ENCODE peak calls at places on chromosomes 5 and 9, in seven cellular contexts. I, N, H, O, R, K and Z are unnamed samples.

GRCh38 chr9:126429190-126429589 is 102.6 kb downstream of the MVB12B start:
- DNase-seq in I (no peak), N (no peak), H (no peak), O (no peak), R (no peak), K (no peak), Z (no peak)

GRCh38 chr9:33187519-33188218 is 20.5 kb upstream of the B4GALT1 start:
- DNase-seq in I (peak), N (peak), H (no peak), O (no peak), R (no peak), K (no peak), Z (no peak)

GRCh38 chr9:2459756-2460155 is 161.8 kb upstream of the VLDLR start:
- DNase-seq in I (no peak), N (peak), H (no peak), O (no peak), R (no peak), K (no peak), Z (no peak)

GRCh38 chr9:132041825-132042224 is 37.8 kb downstream of the MED27 start:
- DNase-seq in I (no peak), N (no peak), H (no peak), O (no peak), R (no peak), K (no peak), Z (no peak)

GRCh38 chr9:125089331-125089730 is 54.0 kb downstream of the SCAI start:
- DNase-seq in I (no peak), N (no peak), H (no peak), O (no peak), R (no peak), K (no peak), Z (no peak)

GRCh38 chr5:22699319-22699718 is 153.8 kb downstream of the CDH12 start:
- DNase-seq in I (no peak), N (no peak), H (no peak), O (peak), R (no peak), K (no peak), Z (no peak)

GRCh38 chr5:122182491-122182921 is 53.2 kb downstream of the ZNF474 start:
- DNase-seq in I (peak), N (peak), H (no peak), O (no peak), R (no peak), K (no peak), Z (no peak)

GRCh38 chr9:113456235-113456634 is 7.3 kb upstream of the RGS3 start:
- DNase-seq in I (peak), N (no peak), H (no peak), O (no peak), R (no peak), K (no peak), Z (no peak)

GRCh38 chr5:75374394-75374814 is 37.4 kb downstream of the HMGCR start:
- DNase-seq in I (no peak), N (no peak), H (no peak), O (no peak), R (no peak), K (no peak), Z (no peak)

GRCh38 chr9:114560956-114561355 is 26.6 kb upstream of the ATP6V1G1 start:
- DNase-seq in I (peak), N (no peak), H (no peak), O (no peak), R (no peak), K (no peak), Z (no peak)

GRCh38 chr5:97797994-97798451 is 615.0 kb upstream of the RIOK2 start:
- DNase-seq in I (no peak), N (no peak), H (no peak), O (no peak), R (no peak), K (no peak), Z (no peak)

GRCh38 chr9:115202960-115203751 is 85.2 kb upstream of the TNC start:
- DNase-seq in I (peak), N (no peak), H (no peak), O (no peak), R (no peak), K (no peak), Z (no peak)

GRCh38 chr5:146706321-146706972 is 172.1 kb downstream of the PPP2R2B start:
- DNase-seq in I (no peak), N (no peak), H (no peak), O (peak), R (no peak), K (no peak), Z (no peak)

GRCh38 chr9:127943746-127944145 is 6.1 kb upstream of the DPM2 start:
- DNase-seq in I (peak), N (peak), H (peak), O (peak), R (peak), K (peak), Z (peak)

GRCh38 chr9:96391021-96391765 is 7.7 kb upstream of the SLC35D2 start:
- DNase-seq in I (no peak), N (no peak), H (no peak), O (no peak), R (no peak), K (no peak), Z (no peak)

GRCh38 chr9:90896231-90896630 is 94.6 kb downstream of the SYK start:
- DNase-seq in I (no peak), N (no peak), H (no peak), O (no peak), R (no peak), K (no peak), Z (no peak)

GRCh38 chr5:62340392-62340791 is 34.4 kb downstream of the KIF2A start:
- DNase-seq in I (peak), N (peak), H (no peak), O (peak), R (no peak), K (no peak), Z (no peak)

GRCh38 chr5:156824800-156825199 is 25.3 kb upstream of the PPP1R2B start:
- DNase-seq in I (peak), N (peak), H (no peak), O (peak), R (no peak), K (no peak), Z (no peak)

GRCh38 chr5:56145511-56145910 is 87.6 kb downstream of the ANKRD55 start:
- DNase-seq in I (peak), N (no peak), H (no peak), O (no peak), R (no peak), K (no peak), Z (no peak)

GRCh38 chr5:168529361-168530234 is 493 bp downstream of the FBLL1 start:
- DNase-seq in I (no peak), N (peak), H (no peak), O (no peak), R (no peak), K (no peak), Z (no peak)

GRCh38 chr9:35603506-35603985 is 1.5 kb upstream of the TESK1 start:
- DNase-seq in I (peak), N (peak), H (no peak), O (no peak), R (no peak), K (no peak), Z (no peak)

GRCh38 chr5:43256261-43256966 is 56.8 kb downstream of the HMGCS1 start:
- DNase-seq in I (no peak), N (no peak), H (no peak), O (no peak), R (no peak), K (no peak), Z (no peak)

GRCh38 chr5:149667084-149667826 is 62.9 kb upstream of the PPARGC1B start:
- DNase-seq in I (no peak), N (no peak), H (no peak), O (peak), R (no peak), K (no peak), Z (no peak)

GRCh38 chr5:84634256-84634655 is 249.6 kb upstream of the EDIL3 start:
- DNase-seq in I (peak), N (no peak), H (no peak), O (no peak), R (no peak), K (no peak), Z (no peak)

GRCh38 chr5:107513337-107514125 is 157.2 kb downstream of the EFNA5 start:
- DNase-seq in I (no peak), N (no peak), H (no peak), O (no peak), R (no peak), K (no peak), Z (no peak)

GRCh38 chr9:70259512-70259802 is 679 bp downstream of the SMC5 start:
- DNase-seq in I (no peak), N (no peak), H (no peak), O (no peak), R (no peak), K (no peak), Z (no peak)

GRCh38 chr5:105924366-105924765 is 1746.4 kb downstream of the EFNA5 start:
- DNase-seq in I (peak), N (no peak), H (no peak), O (no peak), R (no peak), K (no peak), Z (no peak)

GRCh38 chr5:154078305-154078704 is 39.5 kb downstream of the MFAP3 start:
- DNase-seq in I (no peak), N (no peak), H (no peak), O (no peak), R (no peak), K (no peak), Z (no peak)

GRCh38 chr9:85202596-85202995 is 533.1 kb downstream of the NTRK2 start:
- DNase-seq in I (no peak), N (peak), H (no peak), O (peak), R (no peak), K (no peak), Z (no peak)